ENCODE peak calls at places on chromosomes 13 and 19, in seven cellular contexts. W, V, P, F, H, A and Q are unnamed samples.

GRCh38 chr13:80973721-80974120 is 632.8 kb upstream of the SPRY2 start:
- DNase-seq in P (no peak), V (no peak), W (no peak), F (no peak), A (no peak), H (no peak), Q (no peak)

GRCh38 chr19:38989066-38989605 is 13.6 kb upstream of the FBXO17 start:
- DNase-seq in F (no peak), W (no peak), A (peak), H (no peak), V (peak), P (no peak), Q (no peak)

GRCh38 chr19:43474986-43475705 is 9.7 kb upstream of the LYPD3 start:
- DNase-seq in H (peak), A (peak), W (no peak), F (no peak), P (peak), V (peak), Q (peak)

GRCh38 chr13:82947121-82948077 is 934.9 kb downstream of the SLITRK1 start:
- DNase-seq in W (no peak), A (no peak), P (no peak), H (no peak), F (no peak), V (no peak), Q (no peak)

GRCh38 chr13:82791035-82791434 is 1091.2 kb downstream of the SLITRK1 start:
- DNase-seq in H (no peak), P (no peak), F (no peak), A (no peak), V (no peak), W (no peak), Q (no peak)

GRCh38 chr13:26011996-26012688 is 39.7 kb downstream of the SHISA2 start:
- DNase-seq in P (no peak), F (no peak), H (no peak), A (no peak), V (no peak), W (no peak), Q (no peak)

GRCh38 chr19:37987356-37988332 is 80.6 kb downstream of the SIPA1L3 start:
- DNase-seq in F (no peak), P (no peak), W (peak), V (no peak), A (peak), H (no peak), Q (no peak)

GRCh38 chr13:112638919-112639318 is 50.9 kb upstream of the ATP11A start:
- DNase-seq in A (no peak), V (peak), P (no peak), F (no peak), H (no peak), W (no peak), Q (no peak)

GRCh38 chr13:25977216-25977615 is 74.6 kb downstream of the SHISA2 start:
- DNase-seq in P (peak), A (no peak), W (no peak), H (no peak), F (no peak), V (no peak), Q (no peak)

GRCh38 chr19:12792048-12792852 is 964 bp downstream of the JUNB start:
- DNase-seq in P (no peak), H (no peak), F (no peak), A (peak), V (peak), W (peak), Q (no peak)

GRCh38 chr13:26628706-26629105 is 71.2 kb downstream of the WASF3 start:
- DNase-seq in W (peak), A (peak), V (no peak), H (no peak), P (no peak), F (no peak), Q (no peak)

GRCh38 chr13:106499905-106500304 is 35.6 kb downstream of the EFNB2 start:
- DNase-seq in H (no peak), F (peak), P (no peak), V (no peak), W (no peak), A (no peak), Q (no peak)

GRCh38 chr19:57099199-57099661 is 20.6 kb upstream of the USP29 start:
- DNase-seq in P (no peak), W (peak), A (peak), V (peak), H (peak), F (no peak), Q (no peak)

GRCh38 chr19:40811478-40812341 is 12.7 kb downstream of the EGLN2 start:
- DNase-seq in W (no peak), F (no peak), H (no peak), A (peak), V (no peak), P (no peak), Q (no peak)

GRCh38 chr13:72638059-72638815 is 89.2 kb downstream of the MZT1 start:
- DNase-seq in F (no peak), A (no peak), V (no peak), H (no peak), P (peak), W (no peak), Q (no peak)

GRCh38 chr13:21638319-21639282 is 32.3 kb upstream of the FGF9 start:
- DNase-seq in A (peak), W (no peak), V (peak), P (no peak), F (no peak), H (no peak), Q (no peak)

GRCh38 chr19:29690842-29691241 is 24.2 kb downstream of the C19orf12 start:
- DNase-seq in W (peak), H (no peak), F (no peak), P (no peak), V (no peak), A (peak), Q (no peak)

GRCh38 chr13:80783926-80784325 is 443.0 kb upstream of the SPRY2 start:
- DNase-seq in W (no peak), P (no peak), H (no peak), A (no peak), V (no peak), F (no peak), Q (no peak)

GRCh38 chr19:54608792-54609191 is 15.4 kb downstream of the LILRA1 start:
- DNase-seq in F (no peak), V (no peak), W (no peak), P (no peak), A (no peak), H (no peak), Q (no peak)

GRCh38 chr13:110965755-110966134 is 50.9 kb upstream of the ANKRD10 start:
- DNase-seq in F (no peak), H (no peak), P (no peak), A (no peak), W (no peak), V (no peak), Q (no peak)

GRCh38 chr13:41060723-41061074 is 610 bp upstream of the WBP4 start:
- DNase-seq in H (peak), A (peak), F (peak), V (peak), P (peak), W (peak), Q (peak)

GRCh38 chr19:49987159-49987698 is 26.3 kb upstream of the SIGLEC11 start:
- DNase-seq in A (peak), F (peak), V (no peak), P (peak), H (peak), W (peak), Q (peak)

GRCh38 chr13:90591260-90591926 is 756.1 kb upstream of the MIR17HG start:
- DNase-seq in F (no peak), W (no peak), H (no peak), P (no peak), A (no peak), V (no peak), Q (no peak)

GRCh38 chr19:45305421-45305820 is 17.3 kb downstream of the CKM start:
- DNase-seq in V (no peak), A (peak), H (no peak), P (no peak), W (peak), F (no peak), Q (no peak)

GRCh38 chr19:45305007-45305406 is 17.7 kb downstream of the CKM start:
- DNase-seq in V (no peak), F (no peak), H (no peak), A (no peak), P (no peak), W (no peak), Q (no peak)

GRCh38 chr19:45303269-45304060 is 19.2 kb downstream of the CKM start:
- DNase-seq in W (no peak), F (no peak), P (no peak), A (no peak), V (no peak), H (no peak), Q (no peak)

GRCh38 chr19:45306040-45306439 is 16.6 kb downstream of the CKM start:
- DNase-seq in H (no peak), F (no peak), P (no peak), V (no peak), W (no peak), A (no peak), Q (no peak)

GRCh38 chr19:45304141-45304926 is 18.3 kb downstream of the CKM start:
- DNase-seq in W (no peak), P (no peak), V (no peak), H (no peak), A (no peak), F (no peak), Q (no peak)
- TF ChIP-seq TAF1 in W (no peak), P (no peak), V (no peak), H (no peak), A (no peak), F (no peak), Q (no peak)

DNA sequence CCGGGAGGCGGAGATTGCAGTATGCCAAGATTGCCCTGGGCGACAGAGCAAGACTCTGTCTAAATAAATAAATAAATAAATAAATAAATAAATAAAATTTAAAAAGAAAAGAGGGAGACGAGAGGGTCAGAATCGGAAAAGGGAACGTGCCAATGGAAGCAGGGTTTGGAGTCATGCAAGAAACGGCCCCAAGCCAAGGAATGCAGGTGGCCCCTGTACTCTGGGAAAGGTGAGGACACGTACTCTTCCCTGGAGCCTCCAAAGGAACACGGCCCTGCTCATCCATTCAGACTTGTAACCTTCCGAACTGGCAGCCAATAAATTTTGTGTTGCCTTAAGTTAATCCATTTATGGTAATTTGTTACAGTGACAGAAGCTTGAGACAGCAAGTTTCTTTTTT is 19.9 kb upstream of the PNMA8C start:
- DNase-seq in V (no peak), W (no peak), F (no peak), P (no peak), H (no peak), A (no peak), Q (no peak)
- TF ChIP-seq TAF1 in V (no peak), W (no peak), F (no peak), P (no peak), H (no peak), A (no peak), Q (no peak)

GRCh38 chr19:927044-927706 is 1.3 kb downstream of the ARID3A start:
- DNase-seq in F (no peak), P (no peak), A (peak), W (peak), V (peak), H (no peak), Q (no peak)
- TF ChIP-seq TAF1 in F (no peak), P (no peak), A (no peak), W (no peak), V (no peak), H (no peak), Q (no peak)

GRCh38 chr19:34962945-34963530 is 991 bp downstream of the ZNF792 start:
- DNase-seq in A (peak), V (peak), H (no peak), P (no peak), F (no peak), W (no peak), Q (no peak)

GRCh38 chr19:34960940-34961679 is 2.9 kb downstream of the ZNF792 start:
- DNase-seq in V (no peak), P (no peak), H (no peak), F (no peak), W (no peak), A (no peak), Q (no peak)

GRCh38 chr19:34960103-34960805 is 3.8 kb downstream of the ZNF792 start:
- DNase-seq in F (no peak), A (no peak), P (no peak), W (no peak), V (no peak), H (no peak), Q (no peak)

GRCh38 chr19:34962281-34962944 is 1.6 kb downstream of the ZNF792 start:
- DNase-seq in V (peak), A (peak), W (peak), P (no peak), F (no peak), H (no peak), Q (no peak)

DNA sequence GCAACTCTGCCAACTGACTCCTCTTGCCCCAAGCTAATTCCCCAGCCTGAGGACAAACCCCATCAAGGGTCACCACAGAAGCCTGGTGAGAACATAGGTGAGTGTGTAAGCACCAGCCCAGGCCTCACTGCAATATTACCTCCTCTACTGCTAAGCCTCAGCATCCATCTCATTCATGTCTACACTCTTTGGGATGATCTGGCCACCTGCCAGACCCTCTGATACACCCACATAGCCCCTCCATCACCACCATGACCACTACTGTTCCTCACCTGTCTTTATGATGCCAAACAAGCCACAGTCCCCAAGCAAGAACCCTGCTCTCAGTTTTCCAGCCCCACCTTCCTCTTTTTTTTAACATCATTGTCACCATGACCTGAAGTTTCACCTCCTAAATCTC is 2.3 kb downstream of the ZNF792 start:
- DNase-seq in A (no peak), W (no peak), V (no peak), P (no peak), H (no peak), F (no peak), Q (no peak)
- TF ChIP-seq TAF1 in A (no peak), W (no peak), V (no peak), P (no peak), H (no peak), F (no peak), Q (no peak)

GRCh38 chr13:45941261-45941660 is 89.7 kb upstream of the SIAH3 start:
- DNase-seq in H (no peak), A (no peak), V (no peak), F (no peak), W (no peak), P (no peak), Q (no peak)
- TF ChIP-seq TAF1 in H (no peak), A (no peak), V (no peak), F (no peak), W (no peak), P (no peak), Q (no peak)

GRCh38 chr13:49976314-49977258 is 20.3 kb upstream of the TRIM13 start:
- DNase-seq in W (peak), H (peak), V (peak), A (peak), F (peak), P (no peak), Q (peak)
- TF ChIP-seq TAF1 in W (no peak), H (no peak), V (no peak), A (no peak), F (no peak), P (no peak), Q (no peak)

GRCh38 chr19:4007021-4007835 is at the start of gene PIAS4:
- DNase-seq in P (peak), W (peak), V (peak), A (peak), F (peak), H (peak), Q (peak)
- TF ChIP-seq TAF1 in P (peak), W (peak), V (peak), A (peak), F (peak), H (peak), Q (peak)